ENCODE peak calls at places on chromosomes 7 and 10, in seven cellular contexts. One of them, this sample, is unnamed.

GRCh38 chr7:2248984-2249694 is 7.1 kb downstream of the NUDT1 start:
- DNase-seq in cardiac muscle cell: peak; percentile 95
- DNase-seq in hepatic stellate cell: peak; percentile 99
- DNase-seq in H4: peak; percentile 99
- DNase-seq in dermis blood vessel endothelial cell: peak; percentile 90
- DNase-seq in germinal center: no peak
- DNase-seq in GM10248: peak; percentile 70
- DNase-seq in this sample: no peak

GRCh38 chr10:114279886-114280644 is 41.0 kb downstream of the VWA2 start:
- DNase-seq in cardiac muscle cell: no peak
- DNase-seq in hepatic stellate cell: no peak
- DNase-seq in H4: no peak
- DNase-seq in dermis blood vessel endothelial cell: no peak
- DNase-seq in germinal center: no peak
- DNase-seq in GM10248: no peak
- DNase-seq in this sample: no peak

GRCh38 chr10:97336942-97337719 is 2.6 kb upstream of the FRAT2 start:
- DNase-seq in cardiac muscle cell: no peak
- DNase-seq in hepatic stellate cell: no peak
- DNase-seq in H4: no peak
- DNase-seq in dermis blood vessel endothelial cell: no peak
- DNase-seq in germinal center: no peak
- DNase-seq in GM10248: no peak
- DNase-seq in this sample: no peak

GRCh38 chr10:85864866-85865526 is 501.6 kb downstream of the GRID1 start:
- DNase-seq in cardiac muscle cell: no peak
- DNase-seq in hepatic stellate cell: no peak
- DNase-seq in H4: no peak
- DNase-seq in dermis blood vessel endothelial cell: no peak
- DNase-seq in germinal center: no peak
- DNase-seq in GM10248: peak; percentile 1
- DNase-seq in this sample: no peak

GRCh38 chr10:21144047-21144446 is 246.9 kb upstream of the NEBL start:
- DNase-seq in cardiac muscle cell: no peak
- DNase-seq in hepatic stellate cell: no peak
- DNase-seq in H4: no peak
- DNase-seq in dermis blood vessel endothelial cell: no peak
- DNase-seq in germinal center: no peak
- DNase-seq in GM10248: no peak
- DNase-seq in this sample: no peak

GRCh38 chr7:151736403-151736909 is 140.5 kb downstream of the PRKAG2 start:
- DNase-seq in cardiac muscle cell: peak; percentile 92
- DNase-seq in hepatic stellate cell: peak; percentile 99
- DNase-seq in H4: peak; percentile 95
- DNase-seq in dermis blood vessel endothelial cell: peak; percentile 93
- DNase-seq in germinal center: no peak
- DNase-seq in GM10248: no peak
- DNase-seq in this sample: no peak

GRCh38 chr7:572668-573495 is 53.2 kb upstream of the PDGFA start:
- DNase-seq in cardiac muscle cell: no peak
- DNase-seq in hepatic stellate cell: no peak
- DNase-seq in H4: no peak
- DNase-seq in dermis blood vessel endothelial cell: no peak
- DNase-seq in germinal center: no peak
- DNase-seq in GM10248: no peak
- DNase-seq in this sample: no peak

GRCh38 chr7:71345485-71345884 is 213.5 kb downstream of the GALNT17 start:
- DNase-seq in cardiac muscle cell: no peak
- DNase-seq in hepatic stellate cell: no peak
- DNase-seq in H4: no peak
- DNase-seq in dermis blood vessel endothelial cell: no peak
- DNase-seq in germinal center: no peak
- DNase-seq in GM10248: no peak
- DNase-seq in this sample: no peak

GRCh38 chr10:5555031-5555510 is 30.3 kb downstream of the CALML3 start:
- DNase-seq in cardiac muscle cell: no peak
- DNase-seq in hepatic stellate cell: no peak
- DNase-seq in H4: no peak
- DNase-seq in dermis blood vessel endothelial cell: no peak
- DNase-seq in germinal center: no peak
- DNase-seq in GM10248: no peak
- DNase-seq in this sample: no peak

GRCh38 chr10:98609265-98609664 is 162.5 kb upstream of the HPS1 start:
- DNase-seq in cardiac muscle cell: no peak
- DNase-seq in hepatic stellate cell: no peak
- DNase-seq in H4: no peak
- DNase-seq in dermis blood vessel endothelial cell: no peak
- DNase-seq in germinal center: no peak
- DNase-seq in GM10248: no peak
- DNase-seq in this sample: no peak

GRCh38 chr10:11209810-11210141 is 192.1 kb downstream of the CELF2 start:
- DNase-seq in cardiac muscle cell: no peak
- DNase-seq in hepatic stellate cell: no peak
- DNase-seq in H4: no peak
- DNase-seq in dermis blood vessel endothelial cell: peak; percentile 86
- DNase-seq in germinal center: no peak
- DNase-seq in GM10248: no peak
- DNase-seq in this sample: peak; percentile 48

GRCh38 chr10:127159648-127160245 is 36.6 kb downstream of the INSYN2A start:
- DNase-seq in cardiac muscle cell: no peak
- DNase-seq in hepatic stellate cell: no peak
- DNase-seq in H4: no peak
- DNase-seq in dermis blood vessel endothelial cell: no peak
- DNase-seq in germinal center: no peak
- DNase-seq in GM10248: no peak
- DNase-seq in this sample: no peak

GRCh38 chr7:26664735-26665420 is 199.5 kb downstream of the SKAP2 start:
- DNase-seq in cardiac muscle cell: peak; percentile 18
- DNase-seq in hepatic stellate cell: no peak
- DNase-seq in H4: peak; percentile 85
- DNase-seq in dermis blood vessel endothelial cell: peak; percentile 75
- DNase-seq in germinal center: no peak
- DNase-seq in GM10248: no peak
- DNase-seq in this sample: peak; percentile 78